ENCODE peak calls at places on chromosomes 4 and X, in four cellular contexts. U, F, T and H are unnamed samples.

GRCh38 chr4:20554134-20554533 is 146.1 kb upstream of the PACRGL start:
- DNase-seq in U (no peak), F (no peak), T (no peak), H (no peak)

GRCh38 chr4:126735294-126736132 is 897.2 kb upstream of the INTU start:
- DNase-seq in U (no peak), F (no peak), T (no peak), H (no peak)

GRCh38 chr4:10334506-10335028 is 122.7 kb downstream of the ZNF518B start:
- DNase-seq in U (no peak), F (no peak), T (no peak), H (no peak)

GRCh38 chr4:179728305-179728704 is 2286.1 kb upstream of the AGA start:
- DNase-seq in U (no peak), F (no peak), T (no peak), H (no peak)

GRCh38 chr4:99564921-99565320 is 1.1 kb upstream of the TRMT10A start:
- DNase-seq in U (no peak), F (no peak), T (no peak), H (no peak)

GRCh38 chrX:95071621-95072020 is 1397.6 kb downstream of the FAM133A start:
- DNase-seq in U (no peak), F (no peak), T (no peak), H (no peak)

GRCh38 chr4:2914220-2915126 is 48.7 kb downstream of the NOP14 start:
- DNase-seq in U (no peak), F (no peak), T (no peak), H (peak)

GRCh38 chr4:87555751-87556619 is 26.8 kb upstream of the SPARCL1 start:
- DNase-seq in U (no peak), F (no peak), T (no peak), H (no peak)

GRCh38 chrX:112846114-112846513 is 5.5 kb upstream of the AMOT start:
- DNase-seq in U (no peak), F (no peak), T (no peak), H (no peak)

GRCh38 chrX:149472620-149473019 is 32.5 kb downstream of the IDS start:
- DNase-seq in U (no peak), F (no peak), T (no peak), H (no peak)

GRCh38 chr4:153798901-153799707 is 10.2 kb upstream of the SFRP2 start:
- DNase-seq in U (no peak), F (no peak), T (no peak), H (no peak)

GRCh38 chrX:418927-419729 is 32.4 kb upstream of the PPP2R3B start:
- DNase-seq in U (no peak), F (no peak), T (no peak), H (no peak)

GRCh38 chrX:21725498-21725897 is 32.4 kb downstream of the SMPX start:
- DNase-seq in U (peak), F (peak), T (no peak), H (no peak)

GRCh38 chr4:46123872-46124755 is at the start of gene GABRG1:
- DNase-seq in U (peak), F (peak), T (no peak), H (no peak)

GRCh38 chrX:1486749-1487361 is 34.1 kb upstream of the ASMTL start:
- DNase-seq in U (no peak), F (no peak), T (no peak), H (no peak)

GRCh38 chr4:101222156-101222845 is 125.0 kb downstream of the PPP3CA start:
- DNase-seq in U (no peak), F (no peak), T (no peak), H (no peak)

GRCh38 chr4:6674500-6675149 is 19.1 kb upstream of the S100P start:
- DNase-seq in U (peak), F (no peak), T (no peak), H (no peak)

GRCh38 chrX:13875572-13875971 is 58.7 kb upstream of the GPM6B start:
- DNase-seq in U (no peak), F (no peak), T (no peak), H (no peak)

GRCh38 chr4:3703677-3704521 is 62.3 kb upstream of the ADRA2C start:
- DNase-seq in U (no peak), F (peak), T (no peak), H (no peak)

GRCh38 chr4:107689912-107690587 is 30.0 kb downstream of the PAPSS1 start:
- DNase-seq in U (no peak), F (no peak), T (peak), H (no peak)

GRCh38 chrX:135345328-135345645 is 36.0 kb downstream of the ETDC start:
- DNase-seq in U (peak), F (peak), T (no peak), H (no peak)

GRCh38 chr4:101933855-101934254 is 143.3 kb downstream of the BANK1 start:
- DNase-seq in U (no peak), F (no peak), T (no peak), H (no peak)

GRCh38 chrX:31209005-31209612 is 137.3 kb upstream of the FTHL17 start:
- DNase-seq in U (no peak), F (no peak), T (no peak), H (no peak)

GRCh38 chrX:19986531-19986930 is 4.3 kb downstream of the BCLAF3 start:
- DNase-seq in U (no peak), F (no peak), T (no peak), H (no peak)

GRCh38 chrX:18676470-18676869 is 4.6 kb upstream of the RS1 start:
- DNase-seq in U (no peak), F (peak), T (no peak), H (no peak)

GRCh38 chr4:41853973-41854372 is 81.3 kb upstream of the TMEM33 start:
- DNase-seq in U (no peak), F (no peak), T (no peak), H (no peak)

GRCh38 chrX:150587585-150588503 is 19.4 kb downstream of the MTM1 start:
- DNase-seq in U (no peak), F (peak), T (no peak), H (no peak)

GRCh38 chrX:47191331-47191730 is 2.3 kb upstream of the UBA1 start:
- DNase-seq in U (no peak), F (no peak), T (no peak), H (peak)

GRCh38 chr4:114649908-114650307 is 51.3 kb downstream of the UGT8 start:
- DNase-seq in U (no peak), F (no peak), T (no peak), H (no peak)

GRCh38 chrX:132031867-132032266 is 8.8 kb downstream of the STK26 start:
- DNase-seq in U (no peak), F (no peak), T (no peak), H (no peak)

GRCh38 chr4:20844311-20844710 is 144.1 kb downstream of the PACRGL start:
- DNase-seq in U (no peak), F (no peak), T (no peak), H (no peak)